ENCODE peak calls at places on chromosomes 11 and 22, in five cellular contexts. R is K562, A is A549, L is GM12878, G is HepG2. V is an unnamed sample.

GRCh38 chr22:41862160-41862529 is 29.2 kb downstream of the SREBF2 start:
- DNase-seq in G (peak), R (peak), L (peak), A (no peak), V (peak)

GRCh38 chr22:39997939-39998726 is 3.4 kb downstream of the FAM83F start:
- DNase-seq in R (no peak), G (no peak), A (peak), L (no peak), V (no peak)

GRCh38 chr22:38316340-38317236 is 645 bp downstream of the CSNK1E start:
- DNase-seq in G (no peak), A (peak), L (no peak), R (peak), V (peak)

GRCh38 chr22:31223786-31224191 is 11.7 kb downstream of the LIMK2 start:
- DNase-seq in A (no peak), R (no peak), L (no peak), G (peak), V (peak)

GRCh38 chr11:14362613-14363012 is 3.6 kb upstream of the RRAS2 start:
- DNase-seq in L (no peak), A (no peak), R (no peak), G (no peak), V (no peak)

GRCh38 chr11:65557280-65558001 is 718 bp downstream of the LTBP3 start:
- DNase-seq in A (peak), R (no peak), L (no peak), G (peak), V (no peak)

GRCh38 chr11:119196833-119197483 is 9.2 kb upstream of the CBL start:
- DNase-seq in R (peak), A (peak), L (peak), G (peak), V (peak)

GRCh38 chr11:122781378-122782040 is 56.8 kb upstream of the CRTAM start:
- DNase-seq in A (peak), R (peak), L (no peak), G (peak), V (peak)

GRCh38 chr11:7609015-7609414 is 64.3 kb downstream of the CYB5R2 start:
- DNase-seq in R (no peak), G (no peak), L (no peak), A (no peak), V (no peak)

GRCh38 chr11:75839851-75840250 is 24.8 kb downstream of the UVRAG start:
- DNase-seq in A (no peak), G (no peak), R (no peak), L (no peak), V (no peak)

GRCh38 chr22:24996420-24996952 is 44.0 kb downstream of the KIAA1671 start:
- DNase-seq in R (no peak), A (peak), G (no peak), L (no peak), V (no peak)

DNA sequence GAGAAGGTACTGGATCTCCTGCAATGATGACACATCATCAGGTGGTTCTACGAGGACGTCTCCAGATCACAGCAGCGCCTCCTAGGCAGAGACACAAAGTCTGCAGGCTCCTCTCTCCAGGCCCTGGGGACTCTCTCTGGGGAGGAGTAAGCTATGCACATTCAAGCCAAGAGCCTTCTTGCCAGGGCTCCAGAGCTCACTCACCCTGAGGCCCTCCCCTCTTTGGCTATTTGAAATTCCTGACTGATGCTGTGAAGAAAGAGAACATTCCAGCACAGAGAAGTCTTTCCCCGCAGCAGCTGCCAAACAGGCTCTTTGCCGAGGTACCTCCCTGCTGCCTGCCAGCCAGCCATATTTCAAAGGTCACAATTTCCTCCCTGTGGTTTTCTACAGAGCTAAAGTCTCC is 204.9 kb downstream of the CSNK2A3 start:
- DNase-seq in R (peak), A (peak), L (no peak), G (no peak), V (peak)
- TF ChIP-seq CTCF in R (peak), A (no peak), L (no peak), G (no peak), V (peak)

GRCh38 chr11:8689726-8690255 is 7.2 kb downstream of the RPL27A start:
- DNase-seq in L (no peak), R (no peak), G (no peak), A (no peak), V (no peak)

GRCh38 chr11:8690374-8691342 is 8.1 kb downstream of the RPL27A start:
- DNase-seq in A (no peak), R (no peak), G (no peak), L (no peak), V (no peak)

GRCh38 chr11:8686325-8686724 is 3.7 kb downstream of the RPL27A start:
- DNase-seq in R (no peak), G (no peak), L (no peak), A (no peak), V (no peak)

GRCh38 chr11:8685820-8686219 is 3.2 kb downstream of the RPL27A start:
- DNase-seq in A (no peak), R (no peak), L (no peak), G (no peak), V (no peak)

GRCh38 chr11:8688414-8689362 is 6.1 kb downstream of the RPL27A start:
- DNase-seq in G (peak), R (peak), L (peak), A (peak), V (peak)
- TF ChIP-seq POLR2A in G (peak), R (peak), L (peak), A (peak), V (peak)

DNA sequence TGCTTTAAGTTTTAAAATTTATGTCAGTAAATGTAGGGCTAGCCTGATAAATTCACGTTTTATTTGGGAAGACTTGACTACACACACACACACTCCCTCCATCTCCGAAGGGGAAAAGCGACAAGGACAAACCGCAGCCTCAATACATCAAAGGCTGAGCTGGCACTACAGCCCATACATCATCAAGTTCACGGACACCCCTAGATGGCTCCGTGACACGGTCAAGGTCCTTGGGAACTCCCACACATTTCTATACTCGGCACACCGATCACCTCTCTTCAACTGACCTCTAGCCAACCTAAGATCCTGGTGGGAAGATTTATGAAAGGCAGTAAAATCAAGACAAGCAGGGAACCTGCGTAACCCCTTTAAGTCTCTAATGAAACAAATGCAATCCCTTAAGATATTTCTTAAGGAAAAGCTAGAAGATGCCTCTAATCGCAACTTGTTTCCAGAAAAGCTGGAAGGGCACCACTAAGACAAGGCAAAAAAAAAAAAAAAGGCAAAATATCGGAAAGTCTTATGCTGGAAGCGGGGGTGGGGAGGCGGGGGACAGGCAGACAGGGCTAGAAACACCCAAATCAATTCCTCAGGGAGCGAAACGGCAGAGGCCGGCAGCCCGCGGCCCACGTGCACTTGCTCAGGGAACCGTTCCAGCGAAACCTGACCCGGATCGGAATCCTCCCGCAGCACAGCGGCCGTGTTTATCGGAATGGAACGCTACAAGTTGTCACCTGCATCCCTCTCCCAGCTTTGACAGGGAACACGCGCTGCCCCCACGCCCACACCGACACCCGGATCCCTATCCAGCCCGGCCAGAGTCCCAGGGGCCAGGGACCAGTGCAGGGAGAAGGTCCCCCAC is 1.5 kb downstream of the ARHGAP20 start:
- DNase-seq in R (no peak), G (peak), L (no peak), A (no peak), V (no peak)
- TF ChIP-seq MYC in R (no peak), G (no peak), L (no peak), A (no peak), V (no peak)

DNA sequence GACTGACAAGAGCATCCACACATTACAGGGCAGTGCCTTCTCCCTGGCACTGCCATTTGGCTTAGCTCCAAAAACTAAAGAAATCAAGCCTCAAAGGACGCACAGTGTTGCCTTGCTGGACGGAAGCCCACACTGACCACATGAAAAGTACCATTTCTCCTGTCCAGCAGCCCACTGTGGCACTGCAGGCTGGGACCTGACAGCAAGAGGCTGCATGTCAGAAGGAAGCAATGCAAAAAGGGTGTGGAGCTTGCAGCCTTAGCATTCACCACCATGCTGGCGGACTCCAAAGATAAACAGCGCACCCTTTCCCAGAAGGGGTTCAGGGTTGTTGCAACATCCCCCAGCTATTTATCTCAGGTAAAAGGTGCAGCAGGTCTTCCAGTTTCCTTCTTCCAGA is 109.3 kb upstream of the BMAL1 start:
- DNase-seq in A (no peak), R (no peak), L (no peak), G (no peak), V (no peak)
- TF ChIP-seq CTCF in A (no peak), R (no peak), L (no peak), G (no peak), V (no peak)

DNA sequence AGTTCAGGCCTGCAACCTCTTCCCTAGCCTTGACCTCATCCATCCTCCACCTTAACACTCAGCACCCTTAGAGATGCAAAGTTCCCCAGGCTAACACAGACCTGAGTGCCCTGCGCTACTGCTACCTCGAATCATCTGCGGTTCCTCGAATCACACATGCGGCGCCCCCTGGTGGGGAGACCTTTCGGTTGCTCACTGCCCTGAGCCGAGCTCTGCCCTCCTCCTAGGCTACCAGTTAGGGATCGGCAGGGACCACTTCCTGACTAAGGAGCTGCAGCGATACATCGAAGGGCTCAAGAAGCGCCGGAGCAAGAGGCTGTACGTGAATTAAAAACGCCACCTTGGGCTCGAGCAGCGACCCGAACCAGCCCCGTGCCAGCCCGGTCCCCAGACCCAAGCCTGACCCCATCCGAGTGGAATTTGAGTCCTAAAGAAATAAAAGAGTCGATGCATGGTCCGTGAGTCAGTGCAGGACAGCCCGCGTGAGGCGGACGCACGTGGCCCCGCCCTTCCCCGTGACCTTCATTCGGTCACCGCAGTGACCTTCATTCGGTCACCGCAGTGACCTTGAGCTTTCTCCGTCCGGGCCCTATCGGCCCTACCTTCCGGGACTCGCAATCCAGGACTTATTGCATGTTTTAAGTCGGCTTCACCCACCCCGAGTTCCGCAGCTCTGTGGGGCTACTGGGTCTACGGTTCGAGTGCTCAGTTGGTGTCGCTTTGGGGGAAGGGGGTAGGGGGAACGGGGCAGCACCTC is 830 bp upstream of the ESRRA start:
- DNase-seq in G (peak), R (peak), A (peak), L (peak), V (peak)
- TF ChIP-seq POLR2A in G (no peak), R (peak), A (peak), L (peak), V (peak)

GRCh38 chr11:74018331-74019005 is 9.6 kb upstream of the UCP3 start:
- DNase-seq in G (peak), R (no peak), A (no peak), L (no peak), V (peak)

GRCh38 chr11:74015919-74016684 is 7.2 kb upstream of the UCP3 start:
- DNase-seq in G (no peak), A (no peak), R (peak), L (no peak), V (no peak)

GRCh38 chr11:74019860-74020259 is 11.0 kb upstream of the UCP3 start:
- DNase-seq in A (no peak), G (no peak), R (no peak), L (peak), V (peak)

GRCh38 chr11:74019104-74019738 is 10.3 kb upstream of the UCP3 start:
- DNase-seq in G (peak), R (no peak), A (no peak), L (no peak), V (no peak)

GRCh38 chr11:74017631-74018030 is 8.7 kb upstream of the UCP3 start:
- DNase-seq in L (no peak), R (no peak), A (no peak), G (no peak), V (no peak)
- TF ChIP-seq MYC in L (no peak), R (no peak), A (no peak), G (no peak), V (no peak)

GRCh38 chr11:69353696-69354544 is 60.0 kb downstream of the MYEOV start:
- DNase-seq in L (no peak), G (no peak), R (no peak), A (no peak), V (no peak)
- TF ChIP-seq CTCF in L (no peak), G (no peak), R (no peak), A (no peak), V (no peak)

GRCh38 chr11:16690061-16690460 is 48.4 kb upstream of the C11orf58 start:
- DNase-seq in L (no peak), A (no peak), G (no peak), R (no peak), V (no peak)
- TF ChIP-seq POLR2A in L (no peak), A (no peak), G (no peak), R (no peak), V (no peak)

V was measured in NB4.